ENCODE peak calls at places on chromosome X, in nine cellular contexts. Q is pulmonary artery endothelial cell; I is kidney epithelial cell; H is lower leg skin; B is CD4-positive, CD25-positive, alpha-beta regulatory T cell; L is lower lobe of right lung; S is mucosa of gallbladder; N is HT-29; F is GM12865. K is an unnamed sample.

GRCh38 chrX:42772874-42773273 is 5.1 kb downstream of the PPP1R2C start:
- DNase-seq in Q (no peak), I (no peak), H (no peak), B (no peak), L (no peak), S (no peak), N (no peak), F (peak), K (no peak)

GRCh38 chrX:153784325-153784967 is 3.6 kb downstream of the SRPK3 start:
- DNase-seq in Q (no peak), I (no peak), H (no peak), B (no peak), L (no peak), S (no peak), N (no peak), F (no peak), K (no peak)

GRCh38 chrX:110087485-110088356 is 84.8 kb downstream of the TMEM164 start:
- DNase-seq in Q (peak), I (peak), H (no peak), B (no peak), L (no peak), S (no peak), N (peak), F (no peak), K (no peak)

GRCh38 chrX:154123241-154124219 is 20.5 kb upstream of the OPN1LW start:
- DNase-seq in Q (peak), I (no peak), H (peak), B (peak), L (peak), S (peak), N (peak), F (peak), K (peak)

GRCh38 chrX:39771089-39771488 is 326.7 kb downstream of the BCOR start:
- DNase-seq in Q (no peak), I (no peak), H (no peak), B (no peak), L (no peak), S (no peak), N (no peak), F (no peak), K (no peak)

GRCh38 chrX:20271186-20271585 is 4.5 kb upstream of the RPS6KA3 start:
- DNase-seq in Q (no peak), I (no peak), H (no peak), B (no peak), L (no peak), S (no peak), N (no peak), F (no peak), K (no peak)

GRCh38 chrX:111543212-111543762 is 31.8 kb downstream of the SERTM2 start:
- DNase-seq in Q (no peak), I (no peak), H (no peak), B (no peak), L (no peak), S (no peak), N (no peak), F (no peak), K (no peak)

GRCh38 chrX:153970398-153971123 is 1.1 kb downstream of the HCFC1 start:
- DNase-seq in Q (no peak), I (no peak), H (no peak), B (peak), L (no peak), S (no peak), N (peak), F (peak), K (peak)

GRCh38 chrX:49263631-49264030 is 879 bp downstream of the FOXP3 start:
- DNase-seq in Q (no peak), I (no peak), H (no peak), B (no peak), L (no peak), S (no peak), N (no peak), F (no peak), K (no peak)

GRCh38 chrX:154032653-154033052 is 13.0 kb upstream of the IRAK1 start:
- DNase-seq in Q (no peak), I (no peak), H (no peak), B (no peak), L (no peak), S (no peak), N (no peak), F (no peak), K (no peak)

GRCh38 chrX:13898603-13899002 is 81.7 kb upstream of the GPM6B start:
- DNase-seq in Q (no peak), I (no peak), H (no peak), B (no peak), L (no peak), S (no peak), N (no peak), F (no peak), K (no peak)

GRCh38 chrX:29530520-29530919 is 684.8 kb upstream of the MAGEB2 start:
- DNase-seq in Q (no peak), I (no peak), H (no peak), B (no peak), L (no peak), S (no peak), N (no peak), F (no peak), K (no peak)

GRCh38 chrX:7689791-7690412 is 153.1 kb upstream of the VCX start:
- DNase-seq in Q (no peak), I (no peak), H (no peak), B (no peak), L (no peak), S (no peak), N (no peak), F (no peak), K (no peak)

GRCh38 chrX:108070891-108071290 is 20.5 kb downstream of the PSMD10 start:
- DNase-seq in Q (no peak), I (no peak), H (no peak), B (no peak), L (no peak), S (no peak), N (no peak), F (no peak), K (no peak)

GRCh38 chrX:55709735-55710134 is 7.8 kb upstream of the RRAGB start:
- DNase-seq in Q (no peak), I (no peak), H (no peak), B (no peak), L (no peak), S (no peak), N (no peak), F (no peak), K (no peak)

GRCh38 chrX:56281789-56282188 is 49.6 kb downstream of the KLF8 start:
- DNase-seq in Q (no peak), I (no peak), H (no peak), B (no peak), L (no peak), S (no peak), N (peak), F (peak), K (no peak)

GRCh38 chrX:97525981-97526380 is 642.3 kb downstream of the RPA4 start:
- DNase-seq in Q (no peak), I (no peak), H (no peak), B (no peak), L (no peak), S (no peak), N (no peak), F (no peak), K (no peak)

GRCh38 chrX:126164689-126165400 is 1.2 kb downstream of the DCAF12L2 start:
- DNase-seq in Q (no peak), I (no peak), H (peak), B (no peak), L (no peak), S (no peak), N (no peak), F (no peak), K (no peak)

GRCh38 chrX:17836830-17837229 is 24.3 kb downstream of the RAI2 start:
- DNase-seq in Q (no peak), I (no peak), H (no peak), B (no peak), L (no peak), S (no peak), N (no peak), F (no peak), K (no peak)

GRCh38 chrX:18010251-18010650 is 149.2 kb upstream of the RAI2 start:
- DNase-seq in Q (no peak), I (no peak), H (no peak), B (no peak), L (no peak), S (no peak), N (no peak), F (no peak), K (peak)

GRCh38 chrX:113947548-113947947 is 636.3 kb upstream of the HTR2C start:
- DNase-seq in Q (no peak), I (no peak), H (no peak), B (no peak), L (no peak), S (no peak), N (peak), F (no peak), K (no peak)

GRCh38 chrX:36434521-36434920 is 515.0 kb downstream of the CFAP47 start:
- DNase-seq in Q (no peak), I (no peak), H (no peak), B (no peak), L (no peak), S (no peak), N (no peak), F (no peak), K (no peak)

GRCh38 chrX:30888526-30889146 is 418 bp downstream of the TAB3 start:
- DNase-seq in Q (no peak), I (no peak), H (peak), B (no peak), L (no peak), S (no peak), N (peak), F (no peak), K (peak)

GRCh38 chrX:46710425-46710824 is 48.5 kb downstream of the SLC9A7 start:
- DNase-seq in Q (no peak), I (peak), H (no peak), B (no peak), L (no peak), S (no peak), N (no peak), F (peak), K (no peak)

GRCh38 chrX:42119076-42119475 is 195.7 kb upstream of the CASK start:
- DNase-seq in Q (no peak), I (peak), H (no peak), B (no peak), L (no peak), S (no peak), N (no peak), F (no peak), K (no peak)

GRCh38 chrX:17654116-17654515 is 83.2 kb upstream of the SCML1 start:
- DNase-seq in Q (no peak), I (no peak), H (no peak), B (no peak), L (no peak), S (no peak), N (no peak), F (peak), K (no peak)

GRCh38 chrX:109270580-109271484 is 211.1 kb downstream of the GUCY2F start:
- DNase-seq in Q (no peak), I (peak), H (no peak), B (no peak), L (peak), S (no peak), N (peak), F (peak), K (peak)

GRCh38 chrX:10922158-10922557 is 189.0 kb upstream of the HCCS start:
- DNase-seq in Q (peak), I (peak), H (no peak), B (no peak), L (no peak), S (peak), N (peak), F (no peak), K (peak)

GRCh38 chrX:140817943-140818342 is 108.4 kb downstream of the LINC00632 start:
- DNase-seq in Q (peak), I (no peak), H (no peak), B (no peak), L (no peak), S (no peak), N (peak), F (peak), K (no peak)

GRCh38 chrX:16594490-16594889 is 55.5 kb upstream of the S100G start:
- DNase-seq in Q (no peak), I (no peak), H (no peak), B (no peak), L (no peak), S (no peak), N (no peak), F (no peak), K (peak)

GRCh38 chrX:111505783-111506182 is 5.7 kb upstream of the SERTM2 start:
- DNase-seq in Q (no peak), I (no peak), H (no peak), B (no peak), L (no peak), S (no peak), N (no peak), F (no peak), K (no peak)

GRCh38 chrX:49627030-49627777 is 28.4 kb downstream of the GAGE1 start:
- DNase-seq in Q (no peak), I (no peak), H (no peak), B (peak), L (no peak), S (no peak), N (peak), F (peak), K (no peak)

GRCh38 chrX:110541266-110541665 is 182.6 kb downstream of the RTL9 start:
- DNase-seq in Q (no peak), I (no peak), H (no peak), B (no peak), L (no peak), S (no peak), N (no peak), F (no peak), K (no peak)